ENCODE peak calls at places on chromosomes 4 and X, in eight cellular contexts. M, H, K, W, R, F, J and D are unnamed samples.

GRCh38 chrX:67328496-67328895 is 215.3 kb upstream of the AR start:
- DNase-seq in M (no peak), H (no peak), K (no peak), W (no peak), R (no peak), F (no peak), J (no peak), D (no peak)

GRCh38 chr4:26503844-26504243 is 13.6 kb upstream of the CCKAR start:
- DNase-seq in M (no peak), H (no peak), K (no peak), W (no peak), R (no peak), F (no peak), J (no peak), D (no peak)

GRCh38 chr4:10893417-10893816 is 208.8 kb upstream of the CLNK start:
- DNase-seq in M (no peak), H (no peak), K (no peak), W (no peak), R (no peak), F (no peak), J (no peak), D (no peak)

GRCh38 chr4:111681751-111682150 is 463.5 kb upstream of the FAM241A start:
- DNase-seq in M (no peak), H (no peak), K (no peak), W (no peak), R (no peak), F (no peak), J (no peak), D (no peak)

GRCh38 chr4:52861171-52861873 is 795 bp upstream of the RASL11B start:
- DNase-seq in M (no peak), H (no peak), K (no peak), W (no peak), R (no peak), F (no peak), J (no peak), D (no peak)

GRCh38 chrX:108001218-108001814 is 19.1 kb upstream of the TEX13B start:
- DNase-seq in M (no peak), H (peak; percentile 8), K (peak; percentile 54), W (peak; percentile 27), R (no peak), F (no peak), J (peak; percentile 67), D (no peak)

GRCh38 chr4:41883988-41884737 is 51.1 kb upstream of the TMEM33 start:
- DNase-seq in M (no peak), H (no peak), K (no peak), W (no peak), R (peak; percentile 82), F (no peak), J (no peak), D (no peak)

GRCh38 chr4:176498857-176499256 is 179.1 kb downstream of the SPCS3 start:
- DNase-seq in M (no peak), H (no peak), K (no peak), W (no peak), R (no peak), F (no peak), J (peak; percentile 25), D (no peak)

GRCh38 chr4:15653864-15654391 is 1.2 kb downstream of the FBXL5 start:
- DNase-seq in M (no peak), H (no peak), K (peak; percentile 7), W (no peak), R (peak; percentile 24), F (no peak), J (peak; percentile 78), D (no peak)

GRCh38 chrX:44428989-44429627 is 85.6 kb upstream of the EFHC2 start:
- DNase-seq in M (no peak), H (no peak), K (no peak), W (no peak), R (peak; percentile 3), F (no peak), J (no peak), D (no peak)

GRCh38 chr4:153159728-153160221 is 44.5 kb upstream of the TRIM2 start:
- DNase-seq in M (no peak), H (no peak), K (no peak), W (no peak), R (no peak), F (no peak), J (peak; percentile 62), D (no peak)

GRCh38 chr4:93313207-93313606 is 515.3 kb upstream of the ATOH1 start:
- DNase-seq in M (no peak), H (no peak), K (no peak), W (no peak), R (no peak), F (peak; percentile 22), J (no peak), D (no peak)

GRCh38 chr4:105605493-105605892 is 53.1 kb downstream of the ARHGEF38 start:
- DNase-seq in M (no peak), H (no peak), K (peak; percentile 10), W (no peak), R (no peak), F (peak; percentile 32), J (peak; percentile 61), D (no peak)

GRCh38 chr4:186749611-186750281 is 26.1 kb upstream of the FAT1 start:
- DNase-seq in M (no peak), H (no peak), K (no peak), W (no peak), R (no peak), F (no peak), J (no peak), D (no peak)

GRCh38 chr4:185847352-185848078 is 35.5 kb upstream of the SORBS2 start:
- DNase-seq in M (no peak), H (no peak), K (no peak), W (no peak), R (no peak), F (peak; percentile 93), J (peak; percentile 81), D (peak; percentile 79)

GRCh38 chr4:3520796-3521600 is 11.2 kb downstream of the LRPAP1 start:
- DNase-seq in M (peak; percentile 56), H (no peak), K (no peak), W (no peak), R (no peak), F (no peak), J (no peak), D (no peak)

GRCh38 chr4:168304744-168305459 is 13.7 kb downstream of the DDX60 start:
- DNase-seq in M (no peak), H (no peak), K (peak; percentile 2), W (peak; percentile 2), R (no peak), F (peak; percentile 20), J (peak; percentile 29), D (no peak)

GRCh38 chrX:148541461-148541983 is 41.1 kb downstream of the AFF2 start:
- DNase-seq in M (no peak), H (no peak), K (no peak), W (no peak), R (no peak), F (no peak), J (no peak), D (no peak)

GRCh38 chr4:13261486-13262257 is 222.5 kb downstream of the RAB28 start:
- DNase-seq in M (no peak), H (no peak), K (no peak), W (no peak), R (no peak), F (no peak), J (no peak), D (no peak)

GRCh38 chrX:30141966-30142365 is 73.4 kb upstream of the MAGEB2 start:
- DNase-seq in M (no peak), H (no peak), K (peak; percentile 2), W (peak; percentile 32), R (no peak), F (peak; percentile 2), J (peak; percentile 54), D (no peak)

GRCh38 chr4:98663226-98664006 is 5.0 kb upstream of the TSPAN5 start:
- DNase-seq in M (no peak), H (peak; percentile 11), K (no peak), W (no peak), R (no peak), F (no peak), J (no peak), D (no peak)

GRCh38 chr4:164097119-164097518 is 602.6 kb downstream of the TMA16 start:
- DNase-seq in M (no peak), H (no peak), K (no peak), W (no peak), R (no peak), F (no peak), J (no peak), D (no peak)

GRCh38 chr4:74659576-74660411 is 134.5 kb downstream of the BTC start:
- DNase-seq in M (no peak), H (no peak), K (no peak), W (no peak), R (no peak), F (peak; percentile 97), J (peak; percentile 99), D (no peak)

GRCh38 chrX:43728002-43728401 is 71.9 kb downstream of the MAOA start:
- DNase-seq in M (no peak), H (no peak), K (no peak), W (no peak), R (no peak), F (no peak), J (no peak), D (no peak)

GRCh38 chr4:140296335-140296753 is 77.1 kb upstream of the SCOC start:
- DNase-seq in M (peak; percentile 71), H (peak; percentile 21), K (no peak), W (peak; percentile 15), R (peak; percentile 36), F (peak; percentile 71), J (peak; percentile 75), D (peak; percentile 39)

GRCh38 chr4:138861130-138861529 is 154.5 kb upstream of the NOCT start:
- DNase-seq in M (no peak), H (no peak), K (no peak), W (no peak), R (no peak), F (no peak), J (no peak), D (no peak)

GRCh38 chr4:42296196-42296595 is 101.1 kb upstream of the SHISA3 start:
- DNase-seq in M (no peak), H (no peak), K (no peak), W (no peak), R (no peak), F (no peak), J (peak; percentile 14), D (no peak)

GRCh38 chr4:57078685-57079521 is 31.3 kb downstream of the IGFBP7 start:
- DNase-seq in M (no peak), H (no peak), K (peak; percentile 66), W (no peak), R (no peak), F (no peak), J (no peak), D (no peak)

GRCh38 chrX:50941638-50942037 is 31.1 kb downstream of the BMP15 start:
- DNase-seq in M (no peak), H (peak; percentile 28), K (no peak), W (no peak), R (no peak), F (no peak), J (no peak), D (no peak)

GRCh38 chr4:8355864-8356565 is 84.5 kb downstream of the ACOX3 start:
- DNase-seq in M (no peak), H (no peak), K (no peak), W (no peak), R (no peak), F (no peak), J (peak; percentile 68), D (no peak)

GRCh38 chrX:106039920-106040319 is 1.4 kb upstream of the SERPINA7 start:
- DNase-seq in M (no peak), H (no peak), K (no peak), W (no peak), R (no peak), F (no peak), J (peak; percentile 8), D (no peak)

GRCh38 chr4:52780206-52780605 is 29.0 kb upstream of the ERVMER34-1 start:
- DNase-seq in M (no peak), H (peak; percentile 7), K (no peak), W (no peak), R (no peak), F (peak; percentile 6), J (peak; percentile 66), D (no peak)

GRCh38 chrX:153206425-153207046 is 27.5 kb downstream of the MAGEA1 start:
- DNase-seq in M (no peak), H (no peak), K (no peak), W (no peak), R (no peak), F (no peak), J (no peak), D (no peak)

GRCh38 chr4:38132140-38132673 is 172.0 kb downstream of the PTTG2 start:
- DNase-seq in M (no peak), H (peak; percentile 51), K (no peak), W (no peak), R (no peak), F (peak; percentile 99), J (peak; percentile 98), D (peak; percentile 55)